ENCODE peak calls at places on chromosomes 13 and 19, in five cellular contexts. U is GM23338, I is endothelial cell of umbilical vein, C is H1, L is K562. T is an unnamed sample.

GRCh38 chr13:98972627-98973026 is 5.2 kb downstream of the DOCK9 start:
- DNase-seq in I (peak), U (no peak), L (no peak), C (no peak), T (no peak)

GRCh38 chr13:91406619-91407018 is 8.2 kb downstream of the GPC5 start:
- DNase-seq in L (peak), I (peak), C (peak), U (peak), T (peak)

GRCh38 chr19:56671613-56671994 is at the start of gene ZNF835:
- DNase-seq in C (peak), L (peak), U (peak), I (no peak), T (no peak)

GRCh38 chr19:1206733-1207301 is 1.2 kb downstream of the STK11 start:
- DNase-seq in L (peak), U (no peak), C (no peak), I (no peak), T (no peak)

GRCh38 chr19:50313812-50314536 is 15.2 kb downstream of the KCNC3 start:
- DNase-seq in L (no peak), I (no peak), C (no peak), U (peak), T (no peak)

GRCh38 chr13:45295536-45295935 is 45.4 kb downstream of the TPT1 start:
- DNase-seq in C (no peak), I (peak), U (no peak), L (no peak), T (no peak)

GRCh38 chr13:99974296-99974938 is 2.9 kb upstream of the ZIC5 start:
- DNase-seq in I (no peak), U (peak), L (no peak), C (no peak), T (no peak)

GRCh38 chr13:85367887-85368286 is 431.3 kb downstream of the SLITRK6 start:
- DNase-seq in U (no peak), I (no peak), C (no peak), L (no peak), T (peak)

GRCh38 chr19:2327773-2328400 is 499 bp downstream of the LSM7 start:
- DNase-seq in C (peak), L (peak), I (peak), U (peak), T (peak)

GRCh38 chr19:14410775-14411134 is 8.4 kb downstream of the DDX39A start:
- DNase-seq in C (no peak), U (no peak), I (no peak), L (no peak), T (no peak)

GRCh38 chr19:55451522-55452380 is 8.7 kb upstream of the SHISA7 start:
- DNase-seq in U (no peak), C (no peak), L (peak), I (no peak), T (no peak)

GRCh38 chr19:34712606-34713261 is 21.3 kb upstream of the ZNF181 start:
- DNase-seq in I (peak), C (peak), L (peak), U (peak), T (peak)

GRCh38 chr13:51305558-51305957 is 33.9 kb upstream of the SERPINE3 start:
- DNase-seq in L (no peak), C (no peak), U (no peak), I (peak), T (no peak)

GRCh38 chr19:46725036-46725820 is 8.3 kb upstream of the PRKD2 start:
- DNase-seq in U (no peak), C (no peak), L (no peak), I (no peak), T (no peak)

GRCh38 chr19:33399081-33399744 is 25.7 kb downstream of the CEBPG start:
- DNase-seq in U (no peak), C (no peak), L (no peak), I (no peak), T (no peak)

GRCh38 chr13:110565296-110565695 is 3.8 kb upstream of the RAB20 start:
- DNase-seq in L (no peak), C (no peak), U (peak), I (no peak), T (no peak)

GRCh38 chr19:8221161-8221560 is 12.0 kb downstream of the CERS4 start:
- DNase-seq in I (no peak), L (no peak), U (no peak), C (no peak), T (no peak)

GRCh38 chr13:94112227-94112626 is 367.3 kb downstream of the DCT start:
- DNase-seq in I (no peak), C (no peak), L (no peak), U (no peak), T (no peak)

GRCh38 chr19:45798995-45799517 is 6.4 kb upstream of the DMWD start:
- DNase-seq in L (peak), U (peak), I (peak), C (no peak), T (peak)

GRCh38 chr13:50208826-50209335 is 193.6 kb downstream of the KCNRG start:
- DNase-seq in C (peak), U (peak), L (peak), I (peak), T (no peak)

GRCh38 chr13:60627071-60627686 is 230.2 kb downstream of the TDRD3 start:
- DNase-seq in I (peak), L (peak), U (peak), C (peak), T (peak)

GRCh38 chr13:113882266-113882627 is 18.4 kb upstream of the GAS6 start:
- DNase-seq in U (no peak), C (no peak), I (peak), L (no peak), T (no peak)

GRCh38 chr13:46773556-46773955 is 23.4 kb downstream of the ESD start:
- DNase-seq in U (no peak), C (no peak), I (no peak), L (no peak), T (no peak)

GRCh38 chr13:46386996-46387851 is at the start of gene RUBCNL:
- DNase-seq in U (peak), C (no peak), L (no peak), I (no peak), T (no peak)

GRCh38 chr19:5985098-5985783 is 7.3 kb upstream of the RANBP3 start:
- DNase-seq in I (peak), L (peak), U (no peak), C (no peak), T (no peak)

GRCh38 chr13:74931698-74932433 is 550.1 kb downstream of the TBC1D4 start:
- DNase-seq in L (no peak), C (no peak), I (no peak), U (no peak), T (no peak)

DNA sequence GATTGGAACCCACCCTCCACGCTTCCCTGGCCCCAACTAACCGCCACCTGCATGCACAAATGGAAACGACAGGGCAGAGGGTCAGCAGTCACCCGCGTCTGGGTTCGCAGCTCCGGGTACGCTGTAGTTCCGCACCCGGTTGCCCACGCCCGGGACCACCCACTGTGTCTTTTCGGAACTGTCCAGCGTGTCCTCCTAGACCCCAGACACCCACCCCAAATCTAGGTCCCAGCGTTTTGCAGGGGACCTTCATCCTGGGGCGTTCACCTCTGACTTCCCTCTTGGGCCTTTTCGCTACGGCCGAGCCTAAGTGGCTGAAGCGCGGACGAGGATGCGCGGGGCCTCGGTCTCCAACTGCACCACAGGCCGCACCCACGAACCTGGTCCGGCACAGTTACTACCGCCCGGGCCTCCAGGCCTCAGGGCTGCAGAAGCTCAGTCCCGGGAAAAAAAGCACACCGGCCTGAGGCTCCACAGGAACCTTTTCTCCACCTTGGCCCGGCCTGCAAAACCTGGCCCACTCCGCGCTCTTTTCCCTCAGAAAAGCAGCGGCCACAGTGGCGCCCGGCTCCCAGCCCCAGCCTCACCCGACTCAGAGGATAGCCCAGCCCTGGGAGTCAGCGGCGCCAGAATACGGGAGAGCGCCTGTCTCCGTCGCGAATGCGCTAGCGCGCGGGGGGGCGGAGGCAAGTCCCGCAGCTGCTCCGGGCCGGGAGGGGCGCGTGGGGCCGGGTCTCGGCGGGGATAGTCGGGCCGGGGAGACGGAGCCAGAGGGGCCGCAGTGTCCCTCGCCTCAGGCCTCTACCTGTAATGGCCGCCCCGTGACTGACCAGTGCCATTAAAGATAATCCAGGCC is at the start of gene ZFP30:
- DNase-seq in C (no peak), I (peak), U (peak), L (peak), T (no peak)
- TF ChIP-seq POLR2AphosphoS5 in C (no peak), I (peak), U (peak), L (peak), T (no peak)

DNA sequence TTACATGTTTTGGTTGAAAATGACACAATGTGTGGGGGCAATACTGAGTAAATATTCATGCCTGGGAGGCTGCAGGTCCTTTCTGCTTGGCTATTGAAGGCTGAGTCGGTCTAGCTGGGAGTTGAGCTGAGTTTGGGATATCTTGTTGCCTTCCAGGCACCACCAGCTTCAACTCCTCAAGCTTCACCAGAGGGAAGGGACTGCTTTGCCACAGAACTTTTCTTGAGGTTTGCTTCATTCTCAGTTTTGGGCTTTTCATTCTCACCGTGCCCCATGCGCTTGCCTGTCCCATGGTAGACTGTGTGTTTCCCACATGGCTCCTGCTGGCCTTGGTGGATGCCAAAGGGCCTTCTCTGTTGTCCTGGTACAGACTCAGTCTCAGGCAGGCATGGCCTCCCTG is 198.2 kb upstream of the SOX1 start:
- DNase-seq in U (no peak), C (no peak), I (no peak), L (no peak), T (no peak)
- TF ChIP-seq EZH2 in U (no peak), C (no peak), I (no peak), L (no peak), T (no peak)

GRCh38 chr13:20037908-20038307 is 79.4 kb downstream of the ZMYM2 start:
- DNase-seq in U (no peak), L (no peak), I (no peak), C (no peak), T (no peak)

GRCh38 chr13:20028953-20029352 is 70.4 kb downstream of the ZMYM2 start:
- DNase-seq in U (no peak), C (no peak), I (no peak), L (no peak), T (no peak)

GRCh38 chr13:20035130-20035529 is 76.6 kb downstream of the ZMYM2 start:
- DNase-seq in L (peak), U (peak), I (no peak), C (no peak), T (no peak)

DNA sequence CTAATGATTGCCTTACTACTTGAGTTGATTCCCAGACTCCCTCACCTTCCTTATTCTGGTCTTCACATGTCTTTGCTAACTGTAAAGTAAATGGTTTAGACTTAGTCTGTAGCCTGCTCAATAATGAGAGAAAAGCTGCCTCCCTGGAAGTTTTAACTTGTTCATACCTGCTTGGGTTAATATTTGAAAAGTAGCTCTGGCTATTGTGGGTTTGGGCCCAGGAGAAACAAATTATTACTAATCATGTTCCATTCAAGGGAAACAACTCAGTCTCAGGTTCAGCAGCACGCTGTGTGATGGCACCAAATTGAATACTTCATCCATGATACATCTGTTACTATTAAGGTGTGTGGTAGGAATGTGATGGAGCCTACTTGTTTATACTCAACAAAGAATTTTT is 75.0 kb downstream of the ZMYM2 start:
- DNase-seq in C (no peak), L (no peak), U (no peak), I (no peak), T (no peak)
- H3K4me3 ChIP-seq in C (no peak), L (no peak), U (no peak), I (no peak), T (no peak)

GRCh38 chr13:33610471-33611015 is 207.4 kb upstream of the RFC3 start:
- DNase-seq in I (no peak), U (peak), C (peak), L (peak), T (no peak)
- TF ChIP-seq POLR2AphosphoS5 in I (no peak), U (no peak), C (no peak), L (no peak), T (peak)

DNA sequence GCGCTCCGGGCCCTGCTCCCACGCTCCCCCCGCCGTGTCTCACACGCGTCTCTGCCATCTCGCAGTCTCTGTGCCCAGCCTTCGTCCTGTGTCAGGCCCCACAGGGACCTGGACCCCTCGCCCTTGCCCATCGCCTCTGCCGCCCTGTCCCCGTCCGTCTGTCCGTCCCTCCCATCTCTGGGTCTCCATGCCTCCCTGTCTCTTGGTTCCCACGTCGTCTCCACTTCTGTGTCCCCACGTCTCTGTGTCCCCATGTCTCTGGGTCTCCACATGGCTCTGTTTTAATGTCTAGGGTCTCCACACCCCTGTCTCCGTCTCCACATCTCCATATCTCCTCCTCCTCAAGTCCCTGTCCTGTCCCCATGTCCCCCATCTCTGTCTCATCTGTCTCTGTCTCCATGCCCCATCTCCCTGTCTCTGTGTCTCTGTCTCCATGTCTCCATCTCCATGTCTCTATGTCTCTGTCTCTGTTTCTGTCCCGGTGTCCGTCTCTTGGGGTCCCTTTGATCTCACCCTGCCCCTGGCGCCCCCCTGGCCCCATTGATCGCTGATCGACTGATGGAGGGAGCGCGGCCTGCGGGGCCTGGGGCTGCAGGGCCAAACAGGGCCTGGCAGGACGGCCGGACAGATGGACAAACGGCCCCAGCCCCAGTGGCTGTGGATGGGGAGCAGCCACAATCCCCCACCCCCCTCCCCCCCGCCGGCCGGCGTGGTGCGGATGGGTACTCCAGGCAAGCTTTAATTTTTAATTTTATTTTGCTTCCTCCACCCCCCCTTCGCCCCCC is 12.8 kb downstream of the ERFL start:
- DNase-seq in C (no peak), L (no peak), I (no peak), U (no peak), T (no peak)
- TF ChIP-seq EZH2 in C (peak), L (peak), I (peak), U (peak), T (no peak)

T was measured in SK-N-MC.